ENCODE peak calls at places on chromosomes 7 and 10, in eight cellular contexts. S, R, Z, Y, W, D, V and H are unnamed samples.

GRCh38 chr10:68550747-68551411 is 9.3 kb upstream of the TET1 start:
- DNase-seq in S (peak; percentile 71), R (peak; percentile 4), Z (peak; percentile 73), Y (peak; percentile 20), W (no peak), D (peak; percentile 91), V (peak; percentile 68), H (peak; percentile 86)

GRCh38 chr7:93715234-93715633 is 140.7 kb upstream of the CALCR start:
- DNase-seq in S (peak; percentile 25), R (peak; percentile 16), Z (peak; percentile 29), Y (peak; percentile 35), W (no peak), D (peak; percentile 80), V (peak; percentile 63), H (peak; percentile 57)

GRCh38 chr7:116075351-116076145 is 45.0 kb upstream of the TFEC start:
- DNase-seq in S (no peak), R (no peak), Z (no peak), Y (no peak), W (no peak), D (no peak), V (peak; percentile 75), H (no peak)

GRCh38 chr10:5293691-5294550 is 70.8 kb upstream of the UCN3 start:
- DNase-seq in S (peak; percentile 46), R (no peak), Z (peak; percentile 59), Y (peak; percentile 69), W (no peak), D (peak; percentile 68), V (peak; percentile 70), H (peak; percentile 75)

GRCh38 chr7:130298927-130299326 is 6.0 kb downstream of the CPA4 start:
- DNase-seq in S (no peak), R (no peak), Z (no peak), Y (no peak), W (no peak), D (no peak), V (no peak), H (no peak)

GRCh38 chr7:142263598-142264380 is 5.9 kb upstream of the PRSS58 start:
- DNase-seq in S (no peak), R (no peak), Z (no peak), Y (no peak), W (no peak), D (peak; percentile 72), V (peak; percentile 57), H (no peak)

GRCh38 chr10:132938472-132939329 is 3.7 kb downstream of the CFAP46 start:
- DNase-seq in S (no peak), R (no peak), Z (peak; percentile 20), Y (no peak), W (no peak), D (no peak), V (peak; percentile 13), H (no peak)

GRCh38 chr10:101780187-101780817 is 2.9 kb downstream of the NPM3 start:
- DNase-seq in S (peak; percentile 5), R (no peak), Z (no peak), Y (no peak), W (no peak), D (no peak), V (no peak), H (peak; percentile 21)

GRCh38 chr7:27740449-27741086 is 606 bp downstream of the TAX1BP1 start:
- DNase-seq in S (peak; percentile 82), R (peak; percentile 53), Z (peak; percentile 56), Y (peak; percentile 88), W (peak; percentile 60), D (peak; percentile 74), V (peak; percentile 92), H (peak; percentile 72)

GRCh38 chr7:32206987-32207386 is 136.8 kb upstream of the PDE1C start:
- DNase-seq in S (peak; percentile 31), R (no peak), Z (peak; percentile 18), Y (peak; percentile 41), W (no peak), D (no peak), V (no peak), H (no peak)

GRCh38 chr10:43259248-43259980 is 7.5 kb downstream of the RASGEF1A start:
- DNase-seq in S (peak; percentile 13), R (no peak), Z (no peak), Y (no peak), W (no peak), D (no peak), V (no peak), H (no peak)

GRCh38 chr7:78787854-78788253 is 665.6 kb downstream of the MAGI2 start:
- DNase-seq in S (no peak), R (no peak), Z (no peak), Y (no peak), W (no peak), D (no peak), V (no peak), H (no peak)

GRCh38 chr10:79222186-79222585 is 125.1 kb upstream of the PPIF start:
- DNase-seq in S (no peak), R (no peak), Z (no peak), Y (no peak), W (no peak), D (no peak), V (no peak), H (no peak)

GRCh38 chr7:151824285-151824950 is 52.5 kb downstream of the PRKAG2 start:
- DNase-seq in S (no peak), R (no peak), Z (no peak), Y (no peak), W (no peak), D (no peak), V (no peak), H (no peak)

GRCh38 chr10:2202401-2202800 is 465.1 kb upstream of the ADARB2 start:
- DNase-seq in S (no peak), R (no peak), Z (peak; percentile 36), Y (no peak), W (no peak), D (no peak), V (peak; percentile 60), H (no peak)

GRCh38 chr10:131312261-131312801 is 810 bp upstream of the TCERG1L start:
- DNase-seq in S (no peak), R (peak; percentile 47), Z (peak; percentile 76), Y (peak; percentile 67), W (no peak), D (no peak), V (peak; percentile 7), H (no peak)

GRCh38 chr10:53997953-53998352 is 803.1 kb downstream of the PCDH15 start:
- DNase-seq in S (no peak), R (no peak), Z (no peak), Y (no peak), W (no peak), D (no peak), V (peak; percentile 2), H (no peak)

GRCh38 chr10:15879058-15879457 is 18.8 kb upstream of the MINDY3 start:
- DNase-seq in S (peak; percentile 31), R (no peak), Z (no peak), Y (no peak), W (no peak), D (peak; percentile 62), V (peak; percentile 47), H (peak; percentile 23)